ENCODE peak calls at places on chromosomes 16 and 17, in eight cellular contexts. H is fibroblast of mammary gland; Z is activated CD8-positive, alpha-beta T cell treated with anti-CD3 and anti-CD28 coated beads for 36 hours; A is lower leg skin; W is testis; E is heart right ventricle; U is retinal pigment epithelial cell; G is progenitor cell of endocrine pancreas. O is an unnamed sample.

GRCh38 chr16:57112403-57113041 is 20.1 kb downstream of the CPNE2 start:
- DNase-seq in W (no peak), A (no peak), E (no peak), U (no peak), H (no peak), Z (no peak), G (no peak), O (no peak)

GRCh38 chr16:11354733-11355574 is 9.7 kb downstream of the RMI2 start:
- DNase-seq in H (peak; percentile 29), U (no peak), Z (peak; percentile 95), E (no peak), A (no peak), G (no peak), W (peak; percentile 47), O (no peak)

GRCh38 chr17:8337802-8338744 is 1.6 kb upstream of the ODF4 start:
- DNase-seq in A (no peak), Z (no peak), G (no peak), W (no peak), U (no peak), H (no peak), E (no peak), O (no peak)

GRCh38 chr17:49469831-49470568 is 25.1 kb upstream of the NGFR start:
- DNase-seq in U (no peak), E (no peak), A (no peak), W (no peak), Z (peak; percentile 17), H (peak; percentile 7), G (no peak), O (no peak)

GRCh38 chr16:85615014-85615851 is 2.1 kb downstream of the GSE1 start:
- DNase-seq in H (no peak), Z (peak; percentile 89), A (peak; percentile 94), W (peak; percentile 36), G (peak; percentile 59), E (peak; percentile 43), U (no peak), O (peak; percentile 82)

GRCh38 chr17:51372345-51373004 is 112.1 kb downstream of the UTP18 start:
- DNase-seq in G (no peak), W (peak; percentile 85), U (no peak), A (no peak), Z (peak; percentile 13), E (peak; percentile 21), H (peak; percentile 59), O (no peak)

GRCh38 chr16:29811896-29812665 is at the start of gene PRRT2:
- DNase-seq in A (peak; percentile 93), U (no peak), Z (peak; percentile 66), H (peak; percentile 38), W (peak; percentile 80), G (no peak), E (peak; percentile 68), O (no peak)

GRCh38 chr16:50152386-50152806 is 710 bp upstream of the TENT4B start:
- DNase-seq in H (peak; percentile 38), W (peak; percentile 62), Z (peak; percentile 90), A (peak; percentile 87), E (peak; percentile 27), G (no peak), U (no peak), O (peak; percentile 66)

GRCh38 chr17:19014628-19015215 is 10.2 kb upstream of the FAM83G start:
- DNase-seq in U (no peak), H (no peak), A (no peak), E (no peak), W (no peak), G (no peak), Z (no peak), O (no peak)

GRCh38 chr16:81493755-81494433 is 49.3 kb downstream of the CMIP start:
- DNase-seq in A (no peak), H (peak; percentile 92), Z (peak; percentile 57), W (no peak), E (no peak), G (no peak), U (peak; percentile 80), O (no peak)

GRCh38 chr17:31568140-31568938 is 176.9 kb downstream of the RAB11FIP4 start:
- DNase-seq in Z (no peak), W (no peak), H (peak; percentile 62), U (no peak), A (no peak), G (no peak), E (no peak), O (no peak)

GRCh38 chr17:62671553-62671952 is 44.1 kb downstream of the MRC2 start:
- DNase-seq in U (no peak), W (peak; percentile 66), G (no peak), A (no peak), E (no peak), Z (no peak), H (no peak), O (no peak)

GRCh38 chr17:6823011-6823442 is 8.5 kb downstream of the TEKT1 start:
- DNase-seq in H (peak; percentile 87), A (no peak), Z (no peak), U (peak; percentile 0), G (no peak), E (no peak), W (no peak), O (no peak)

DNA sequence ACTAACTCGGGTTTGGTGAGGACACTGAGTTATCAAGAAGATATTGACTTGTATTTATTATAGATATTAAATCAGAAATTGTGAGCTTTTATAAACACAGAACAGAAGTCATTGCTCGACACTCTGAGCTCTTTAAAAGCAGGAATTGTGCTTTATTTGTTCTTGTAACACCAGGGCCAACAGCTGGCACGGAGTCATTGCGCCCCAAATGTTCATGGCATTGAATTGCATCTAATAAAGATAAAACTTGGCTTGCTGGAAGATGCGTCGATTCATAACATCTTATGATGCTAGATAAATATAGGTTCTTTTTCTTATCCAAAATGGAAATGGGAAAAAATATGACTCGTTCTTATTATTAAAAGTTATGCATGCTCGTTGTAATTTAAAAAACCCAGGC is 11.8 kb upstream of the MLYCD start:
- DNase-seq in E (no peak), Z (no peak), W (peak; percentile 52), H (peak; percentile 27), U (no peak), A (no peak), G (no peak), O (no peak)
- TF ChIP-seq CTCF in E (no peak), Z (no peak), W (no peak), H (peak; percentile 37), U (peak; percentile 18), A (no peak), G (peak; percentile 34), O (peak; percentile 49)

DNA sequence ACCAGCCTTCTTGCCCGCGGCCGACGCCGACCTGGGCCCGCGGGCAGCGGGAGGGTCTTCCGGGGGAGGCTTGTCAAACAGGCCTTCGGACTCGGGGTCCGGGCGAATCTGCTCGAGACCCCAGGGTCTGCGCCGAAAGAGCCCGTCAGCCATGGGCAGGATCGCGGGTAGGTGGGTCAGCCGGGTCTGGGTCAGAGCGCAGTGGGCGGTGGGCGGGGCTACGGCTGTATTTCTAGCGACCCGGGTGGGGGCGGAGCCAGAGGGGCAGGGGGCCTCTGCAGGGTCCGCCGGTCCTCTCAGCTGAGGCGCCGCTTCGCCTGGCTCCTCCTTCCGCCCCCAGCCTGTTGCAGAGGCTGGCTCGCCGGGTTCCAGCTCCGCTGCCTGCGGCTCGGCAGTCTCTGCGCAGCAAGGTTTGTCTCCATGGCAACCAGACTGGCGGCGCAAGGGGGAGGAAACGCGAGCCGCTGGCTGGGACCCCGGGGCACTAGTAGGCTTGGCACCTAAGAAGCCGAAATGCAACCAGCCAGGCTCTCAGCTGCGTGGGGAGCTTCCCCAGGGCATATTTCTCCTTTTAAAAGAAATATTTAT is 14.5 kb downstream of the MIS12 start:
- DNase-seq in A (peak; percentile 91), E (peak; percentile 67), W (peak; percentile 86), G (peak; percentile 88), H (peak; percentile 59), U (peak; percentile 67), Z (peak; percentile 85), O (peak; percentile 95)
- TF ChIP-seq CTCF in A (no peak), E (no peak), W (no peak), G (no peak), H (no peak), U (no peak), Z (no peak), O (no peak)

DNA sequence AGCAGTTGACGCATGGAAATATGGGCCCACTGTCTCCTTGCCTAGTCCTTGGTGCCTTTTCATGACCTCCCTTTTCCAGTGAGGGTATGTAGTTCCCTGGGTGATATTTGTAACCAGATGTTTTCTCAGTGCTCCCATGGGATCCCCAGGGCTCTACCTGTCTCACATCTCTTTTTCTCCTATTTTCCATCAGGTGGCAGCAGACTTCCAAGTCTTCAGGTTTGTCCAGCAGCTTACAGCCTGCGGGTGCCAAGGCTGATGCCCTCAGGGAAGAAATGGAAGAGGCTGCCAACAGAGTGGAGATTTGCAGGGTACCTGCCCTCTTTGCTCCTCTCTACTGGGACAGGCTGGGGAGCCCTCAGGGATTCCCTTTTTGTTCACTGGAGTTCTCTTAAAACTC is 89.1 kb downstream of the ELAC2 start:
- DNase-seq in W (no peak), G (no peak), Z (no peak), U (no peak), E (no peak), H (peak; percentile 28), A (no peak), O (no peak)
- TF ChIP-seq CTCF in W (no peak), G (peak; percentile 23), Z (no peak), U (peak; percentile 36), E (peak; percentile 19), H (peak; percentile 28), A (no peak), O (peak; percentile 30)

GRCh38 chr17:81976332-81977210 is 858 bp upstream of the ASPSCR1 start:
- DNase-seq in H (no peak), Z (peak; percentile 56), E (peak; percentile 34), G (no peak), A (no peak), W (peak; percentile 54), U (no peak), O (no peak)
- TF ChIP-seq CTCF in H (no peak), Z (no peak), E (no peak), G (no peak), A (no peak), W (no peak), U (no peak), O (no peak)

GRCh38 chr17:40717776-40718175 is 14.2 kb upstream of the KRT24 start:
- DNase-seq in W (no peak), G (no peak), Z (no peak), E (no peak), H (no peak), A (no peak), U (no peak), O (no peak)

GRCh38 chr17:40718904-40719303 is 15.4 kb upstream of the KRT24 start:
- DNase-seq in A (no peak), W (no peak), Z (no peak), E (no peak), G (no peak), U (no peak), H (no peak), O (no peak)

GRCh38 chr17:40714473-40714872 is 10.9 kb upstream of the KRT24 start:
- DNase-seq in A (no peak), E (no peak), W (no peak), U (no peak), Z (no peak), H (no peak), G (no peak), O (no peak)
- TF ChIP-seq CTCF in A (no peak), E (no peak), W (no peak), U (peak; percentile 24), Z (no peak), H (no peak), G (no peak), O (no peak)